ENCODE peak calls at places on chromosome 20, in five cellular contexts. S is cardiac fibroblast, M is ascending aorta, N is substantia nigra, J is Caco-2. P is an unnamed sample.

GRCh38 chr20:45972500-45973183 is 639 bp upstream of the ZNF335 start:
- DNase-seq in S (no peak), M (no peak), N (no peak), J (no peak), P (no peak)

GRCh38 chr20:58719971-58720371 is 27.4 kb downstream of the NPEPL1 start:
- DNase-seq in S (no peak), M (no peak), N (no peak), J (peak), P (no peak)

GRCh38 chr20:47365023-47365764 is 8.7 kb upstream of the ZMYND8 start:
- DNase-seq in S (no peak), M (no peak), N (no peak), J (no peak), P (no peak)

GRCh38 chr20:1934578-1935573 is 39.7 kb downstream of the SIRPA start:
- DNase-seq in S (peak), M (peak), N (no peak), J (no peak), P (no peak)

GRCh38 chr20:50188879-50189680 is 1.6 kb upstream of the CEBPB start:
- DNase-seq in S (no peak), M (no peak), N (no peak), J (peak), P (no peak)

GRCh38 chr20:62374431-62375152 is 7.5 kb upstream of the LAMA5 start:
- DNase-seq in S (no peak), M (no peak), N (peak), J (no peak), P (no peak)

GRCh38 chr20:49887251-49887827 is 28.0 kb downstream of the SPATA2 start:
- DNase-seq in S (no peak), M (no peak), N (no peak), J (peak), P (no peak)

GRCh38 chr20:50133474-50134217 is 19.9 kb downstream of the PEDS1 start:
- DNase-seq in S (no peak), M (no peak), N (peak), J (no peak), P (no peak)

GRCh38 chr20:52833901-52834300 is 138.3 kb upstream of the TSHZ2 start:
- DNase-seq in S (no peak), M (no peak), N (no peak), J (no peak), P (no peak)

GRCh38 chr20:57412347-57413029 is 21.3 kb downstream of the RBM38 start:
- DNase-seq in S (no peak), M (no peak), N (no peak), J (no peak), P (no peak)

GRCh38 chr20:50146732-50147662 is 6.5 kb downstream of the PEDS1 start:
- DNase-seq in S (peak), M (peak), N (no peak), J (no peak), P (no peak)

GRCh38 chr20:36726168-36726567 is 19.7 kb downstream of the NDRG3 start:
- DNase-seq in S (no peak), M (no peak), N (no peak), J (no peak), P (no peak)

GRCh38 chr20:18188446-18188845 is 50.8 kb downstream of the KAT14 start:
- DNase-seq in S (no peak), M (no peak), N (no peak), J (no peak), P (no peak)

GRCh38 chr20:32535953-32536823 is 48.9 kb downstream of the NOL4L start:
- DNase-seq in S (no peak), M (no peak), N (peak), J (peak), P (no peak)

GRCh38 chr20:36836591-36837329 is 39.2 kb upstream of the TLDC2 start:
- DNase-seq in S (peak), M (no peak), N (peak), J (peak), P (no peak)

P was measured in astrocyte of the cerebellum.